ENCODE peak calls at places on chromosomes 3 and 15, in ten cellular contexts. C is astrocyte; F is HCT116; P is heart left ventricle; N is upper lobe of right lung; W is endothelial cell of umbilical vein; O is CD8-positive, alpha-beta T cell; H is tibial artery; D is fibroblast of lung; E is A549. X is an unnamed sample.
A peak's percentile ranks its signal among the peaks of the same experiment; 100 is the strongest.

GRCh38 chr15:33638439-33638838 is 327.7 kb downstream of the RYR3 start:
- DNase-seq in W (no peak), C (no peak), E (no peak), P (no peak), H (no peak), F (no peak), D (no peak), O (no peak), N (no peak), X (no peak)

GRCh38 chr3:78201066-78201465 is 1161.2 kb downstream of the ROBO2 start:
- DNase-seq in C (no peak), W (peak; percentile 47), F (no peak), N (no peak), D (no peak), P (no peak), E (no peak), H (no peak), O (no peak), X (no peak)

GRCh38 chr3:63910873-63911272 is 1.3 kb downstream of the SCAANT1 start:
- DNase-seq in N (no peak), O (no peak), E (no peak), D (peak; percentile 44), P (no peak), H (no peak), W (peak; percentile 17), F (no peak), C (peak; percentile 38), X (no peak)

GRCh38 chr15:92580521-92580920 is 75.1 kb downstream of the FAM174B start:
- DNase-seq in P (no peak), H (no peak), W (no peak), O (no peak), C (no peak), F (no peak), E (no peak), N (no peak), D (no peak), X (peak; percentile 64)

GRCh38 chr3:4302747-4303146 is 422 bp upstream of the SETMAR start:
- DNase-seq in D (no peak), H (no peak), W (no peak), C (no peak), O (no peak), P (no peak), F (no peak), E (no peak), N (no peak), X (no peak)

GRCh38 chr15:70351941-70352774 is 254.4 kb upstream of the TLE3 start:
- DNase-seq in W (no peak), D (no peak), E (no peak), N (peak; percentile 31), O (no peak), P (no peak), F (no peak), C (no peak), H (no peak), X (peak; percentile 68)

GRCh38 chr3:108024146-108024836 is 66.5 kb downstream of the CD47 start:
- DNase-seq in H (no peak), N (no peak), W (peak; percentile 65), F (no peak), C (peak; percentile 47), E (no peak), P (no peak), D (peak; percentile 54), O (no peak), X (no peak)

GRCh38 chr15:99015677-99016568 is 8.3 kb upstream of the PGPEP1L start:
- DNase-seq in N (peak; percentile 72), P (no peak), C (no peak), O (no peak), H (no peak), E (no peak), F (no peak), W (no peak), D (peak; percentile 7), X (no peak)

GRCh38 chr3:99373088-99373875 is 265.1 kb upstream of the COL8A1 start:
- DNase-seq in D (peak; percentile 84), W (no peak), N (no peak), H (no peak), F (no peak), C (peak; percentile 82), E (no peak), O (no peak), P (no peak), X (no peak)

GRCh38 chr15:65165875-65166274 is 19.3 kb downstream of the CLPX start:
- DNase-seq in N (no peak), D (no peak), E (no peak), C (no peak), O (no peak), P (no peak), F (no peak), H (no peak), W (no peak), X (no peak)

GRCh38 chr3:52406791-52407510 is 38.0 kb downstream of the SEMA3G start:
- DNase-seq in O (no peak), F (no peak), H (no peak), E (no peak), W (no peak), P (peak; percentile 54), C (no peak), D (no peak), N (peak; percentile 54), X (no peak)

GRCh38 chr15:29698030-29698701 is 124.1 kb downstream of the TJP1 start:
- DNase-seq in N (no peak), H (no peak), P (no peak), D (peak; percentile 91), C (peak; percentile 87), O (no peak), F (peak; percentile 68), W (peak; percentile 90), E (peak; percentile 86), X (no peak)

GRCh38 chr3:192188218-192188835 is 539.0 kb downstream of the FGF12 start:
- DNase-seq in D (peak; percentile 34), F (peak; percentile 47), W (peak; percentile 46), N (peak; percentile 67), P (no peak), H (peak; percentile 58), C (peak; percentile 13), O (peak; percentile 4), E (peak; percentile 21), X (no peak)

GRCh38 chr3:111858641-111859040 is 424 bp upstream of the PHLDB2 start:
- DNase-seq in E (no peak), N (no peak), D (no peak), H (no peak), W (no peak), P (no peak), O (no peak), C (no peak), F (no peak), X (no peak)

GRCh38 chr3:190361791-190362190 is 26.2 kb upstream of the CLDN16 start:
- DNase-seq in E (no peak), N (no peak), O (no peak), D (no peak), H (no peak), C (no peak), F (no peak), W (no peak), P (no peak), X (no peak)

GRCh38 chr15:50181983-50182232 is at the start of gene SLC27A2:
- DNase-seq in W (no peak), F (peak; percentile 19), C (no peak), H (no peak), D (no peak), N (peak; percentile 76), P (peak; percentile 72), E (peak; percentile 66), O (no peak), X (no peak)

GRCh38 chr15:89781891-89782618 is 5.9 kb downstream of the MESP2 start:
- DNase-seq in E (no peak), N (no peak), F (peak; percentile 39), P (no peak), W (no peak), C (peak; percentile 69), D (peak; percentile 76), O (no peak), H (no peak), X (peak; percentile 62)

DNA sequence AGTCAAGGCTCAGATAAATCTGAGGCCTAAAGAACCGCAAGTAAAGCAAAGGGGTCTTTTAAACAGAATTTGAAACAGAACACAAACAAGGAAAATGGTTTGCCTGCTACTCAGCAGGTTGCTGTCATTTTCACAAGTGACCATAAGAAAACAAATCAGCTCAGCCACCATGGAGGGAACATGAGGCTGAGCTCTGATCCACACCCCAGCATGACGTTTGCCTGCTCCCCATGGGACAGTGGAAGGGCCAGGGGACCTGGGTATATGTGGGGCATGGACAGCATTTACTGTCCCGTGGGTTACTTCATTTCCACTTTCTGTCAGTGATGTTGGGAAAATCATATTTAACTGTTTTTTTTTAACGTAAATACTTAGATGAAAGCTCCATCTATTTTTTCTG is 371.2 kb downstream of the LRTM1 start:
- DNase-seq in W (no peak), H (no peak), P (no peak), O (no peak), D (no peak), E (no peak), N (no peak), F (no peak), C (no peak), X (no peak)
- TF ChIP-seq CTCF in W (no peak), H (no peak), P (no peak), O (no peak), D (no peak), E (no peak), N (no peak), F (no peak), C (no peak), X (no peak)

GRCh38 chr3:176491084-176491483 is 706.2 kb downstream of the TBL1XR1 start:
- DNase-seq in E (no peak), O (no peak), C (no peak), H (no peak), N (no peak), F (no peak), W (no peak), P (no peak), D (no peak), X (no peak)
- H3K4me3 ChIP-seq in E (no peak overlapping the region), O (no peak overlapping the region), C (no peak overlapping the region), H (no peak overlapping the region), N (no peak overlapping the region), F (no peak overlapping the region), W (no peak overlapping the region), P (no peak overlapping the region), D (no peak overlapping the region), X (no peak overlapping the region)

GRCh38 chr3:50276762-50277101 is 2.2 kb upstream of the LSMEM2 start:
- DNase-seq in N (no peak), O (no peak), W (no peak), H (no peak), C (no peak), P (no peak), F (no peak), E (no peak), D (no peak), X (no peak)
- H3K27ac ChIP-seq in N (no peak overlapping the region), O (no peak overlapping the region), W (no peak overlapping the region), H (no peak overlapping the region), C (no peak overlapping the region), P (no peak overlapping the region), F (no peak overlapping the region), E (no peak overlapping the region), D (no peak overlapping the region), X (no peak overlapping the region)

GRCh38 chr3:87147562-87147961 is 79.5 kb upstream of the CHMP2B start:
- DNase-seq in P (no peak), O (no peak), W (no peak), D (no peak), E (no peak), C (no peak), N (no peak), F (no peak), H (no peak), X (no peak)

GRCh38 chr3:87148020-87148419 is 79.1 kb upstream of the CHMP2B start:
- DNase-seq in C (no peak), N (no peak), D (no peak), H (no peak), P (no peak), E (no peak), F (no peak), O (no peak), W (no peak), X (no peak)

GRCh38 chr3:87145553-87145952 is 81.6 kb upstream of the CHMP2B start:
- DNase-seq in P (no peak), W (no peak), N (no peak), O (no peak), C (no peak), D (no peak), E (no peak), F (peak; percentile 42), H (no peak), X (no peak)
- TF ChIP-seq CTCF in P (no peak), W (peak; percentile 22), N (no peak), O (no peak), C (no peak), D (peak; percentile 31), E (no peak), F (peak; percentile 58), H (no peak), X (no peak)